ENCODE peak calls at places on chromosomes 13 and 19, in ten cellular contexts. U is tibial nerve, K is fibroblast of lung, W is astrocyte of the spinal cord, H is fibroblast of pulmonary artery, P is cardiac muscle cell, E is spleen, F is cardiac fibroblast, M is body of pancreas, R is AG10803. Y is an unnamed sample.

GRCh38 chr13:59834801-59835200 is 328.9 kb downstream of the DIAPH3 start:
- DNase-seq in U (no peak), K (peak; percentile 90), W (peak; percentile 71), H (peak; percentile 3), P (peak; percentile 17), E (no peak), F (peak; percentile 9), M (no peak), R (peak; percentile 81), Y (no peak)

GRCh38 chr13:67416047-67416925 is 186.2 kb upstream of the PCDH9 start:
- DNase-seq in U (no peak), K (peak; percentile 9), W (peak; percentile 39), H (peak; percentile 63), P (peak; percentile 64), E (no peak), F (peak; percentile 81), M (peak; percentile 29), R (peak; percentile 1), Y (peak; percentile 6)

GRCh38 chr19:1445185-1445931 is 4.6 kb upstream of the APC2 start:
- DNase-seq in U (peak; percentile 49), K (no peak), W (peak; percentile 45), H (peak; percentile 47), P (peak; percentile 60), E (peak; percentile 97), F (peak; percentile 53), M (peak; percentile 69), R (peak; percentile 29), Y (peak; percentile 72)

GRCh38 chr13:110628477-110628793 is 13.1 kb downstream of the NAXD start:
- DNase-seq in U (no peak), K (peak; percentile 70), W (peak; percentile 39), H (peak; percentile 45), P (peak; percentile 62), E (no peak), F (peak; percentile 61), M (no peak), R (no peak), Y (no peak)

GRCh38 chr13:67481445-67481844 is 251.3 kb upstream of the PCDH9 start:
- DNase-seq in U (no peak), K (no peak), W (no peak), H (no peak), P (no peak), E (no peak), F (no peak), M (no peak), R (no peak), Y (no peak)

GRCh38 chr19:49676136-49676689 is 858 bp upstream of the PRMT1 start:
- DNase-seq in U (peak; percentile 69), K (peak; percentile 93), W (peak; percentile 97), H (peak; percentile 97), P (peak; percentile 97), E (peak; percentile 90), F (peak; percentile 98), M (peak; percentile 88), R (peak; percentile 95), Y (no peak)

GRCh38 chr19:6057651-6058365 is 52.5 kb downstream of the RFX2 start:
- DNase-seq in U (no peak), K (no peak), W (no peak), H (no peak), P (no peak), E (no peak), F (no peak), M (no peak), R (no peak), Y (no peak)

GRCh38 chr19:57558525-57558924 is 1.1 kb downstream of the ZNF550 start:
- DNase-seq in U (no peak), K (peak; percentile 18), W (peak; percentile 28), H (peak; percentile 28), P (peak; percentile 23), E (no peak), F (peak; percentile 47), M (no peak), R (peak; percentile 15), Y (no peak)

DNA sequence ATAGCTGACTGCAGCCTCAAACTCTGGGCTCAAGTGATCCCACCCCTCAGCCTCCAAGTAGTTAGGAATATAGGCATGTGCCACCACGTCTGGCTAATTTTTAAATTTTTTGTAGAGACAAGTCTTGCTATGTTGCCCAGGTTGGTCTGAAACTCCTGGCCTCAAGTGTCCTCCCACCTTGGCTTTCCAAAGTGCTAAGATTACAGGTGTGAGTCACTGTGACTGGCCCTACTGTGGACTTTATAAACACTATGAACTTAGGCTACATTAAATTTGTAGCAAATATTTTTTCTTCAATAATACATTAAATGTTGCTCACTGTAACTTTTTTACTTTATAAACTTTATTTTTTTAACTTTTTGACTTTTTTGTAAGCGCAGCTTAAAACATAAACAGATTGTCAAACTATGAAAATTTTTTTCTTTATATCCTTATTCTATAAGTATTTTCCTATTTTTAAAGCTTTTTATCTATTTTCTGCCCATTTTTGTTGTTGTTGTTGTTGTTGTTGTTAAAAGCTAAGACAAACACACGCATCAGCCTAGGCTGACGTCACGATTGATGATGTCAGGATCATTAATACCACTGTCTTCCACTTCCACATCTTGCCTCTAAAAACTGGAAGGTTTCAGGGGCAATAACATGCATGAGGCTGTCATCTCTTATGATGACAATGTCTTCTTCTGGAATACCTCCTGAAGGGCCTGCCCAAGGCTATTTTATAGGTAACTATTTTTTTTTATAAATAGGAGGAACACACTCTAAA is 204.2 kb downstream of the KLF5 start:
- DNase-seq in U (no peak), K (no peak), W (no peak), H (no peak), P (no peak), E (no peak), F (no peak), M (no peak), R (no peak), Y (no peak)
- TF ChIP-seq CTCF in U (no peak), K (no peak), W (no peak), H (no peak), P (no peak), E (no peak), F (no peak), M (no peak), R (no peak), Y (no peak)

DNA sequence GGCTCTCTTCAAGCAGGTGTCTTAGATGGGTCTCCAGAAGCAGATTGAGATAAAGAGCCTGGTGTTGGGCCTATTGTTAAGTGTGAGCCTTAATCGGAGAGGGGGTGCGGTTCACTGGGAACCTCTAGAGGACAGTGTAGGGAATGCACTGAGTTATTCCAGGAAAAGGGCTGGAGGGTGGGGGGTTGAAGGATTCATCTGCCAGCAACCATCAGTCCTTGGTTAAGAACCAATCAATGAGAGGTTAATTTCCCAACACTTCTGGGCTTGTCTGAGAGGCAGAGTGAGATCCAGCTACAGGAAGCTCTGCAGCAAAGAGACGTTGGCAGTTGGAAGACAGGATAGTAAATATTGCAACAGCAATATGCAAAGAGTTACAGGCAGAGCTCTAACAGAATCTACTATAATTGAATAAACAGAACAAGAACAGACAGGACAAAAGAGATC is 28.7 kb downstream of the CYP4F2 start:
- DNase-seq in U (no peak), K (peak; percentile 1), W (no peak), H (peak; percentile 10), P (peak; percentile 48), E (no peak), F (peak; percentile 5), M (peak; percentile 41), R (peak; percentile 35), Y (peak; percentile 66)
- TF ChIP-seq CTCF in U (peak; percentile 65), K (peak; percentile 45), W (peak; percentile 34), H (peak; percentile 46), P (peak; percentile 63), E (peak; percentile 60), F (peak; percentile 39), M (peak; percentile 76), R (peak; percentile 65), Y (peak; percentile 43)

GRCh38 chr13:113921763-113922162 is 52.1 kb downstream of the C13orf46 start:
- DNase-seq in U (no peak), K (no peak), W (no peak), H (no peak), P (no peak), E (no peak), F (no peak), M (no peak), R (no peak), Y (no peak)

GRCh38 chr13:113920606-113921306 is 53.1 kb downstream of the C13orf46 start:
- DNase-seq in U (no peak), K (no peak), W (no peak), H (no peak), P (no peak), E (no peak), F (no peak), M (no peak), R (no peak), Y (no peak)

GRCh38 chr13:113919761-113920160 is 54.1 kb downstream of the C13orf46 start:
- DNase-seq in U (no peak), K (no peak), W (no peak), H (no peak), P (no peak), E (no peak), F (no peak), M (no peak), R (no peak), Y (no peak)

GRCh38 chr13:113918981-113919646 is 54.8 kb downstream of the C13orf46 start:
- DNase-seq in U (no peak), K (no peak), W (no peak), H (no peak), P (no peak), E (no peak), F (no peak), M (no peak), R (peak; percentile 42), Y (no peak)

DNA sequence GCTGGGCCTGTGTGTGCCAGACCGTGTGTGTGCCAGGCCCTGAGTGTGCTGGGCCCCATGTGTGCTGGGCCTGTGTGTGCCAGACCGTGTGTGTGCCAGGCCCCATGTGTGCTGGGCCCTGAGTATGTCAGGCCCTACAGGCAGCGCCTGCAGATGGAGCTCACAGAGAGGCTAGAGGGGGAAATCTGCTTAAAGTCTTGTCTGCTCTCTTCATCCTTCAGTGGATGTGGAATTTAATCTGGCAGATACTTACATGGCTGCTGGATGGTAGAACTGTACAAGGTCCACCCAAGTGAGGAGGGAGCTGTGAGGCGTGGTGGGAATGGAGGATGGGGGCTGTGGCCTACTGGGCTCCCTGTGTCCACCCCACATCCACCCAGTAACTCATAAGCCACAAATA is 53.7 kb downstream of the C13orf46 start:
- DNase-seq in U (no peak), K (no peak), W (no peak), H (no peak), P (no peak), E (no peak), F (no peak), M (no peak), R (peak; percentile 42), Y (no peak)
- TF ChIP-seq CTCF in U (no peak), K (no peak), W (no peak), H (no peak), P (no peak), E (no peak), F (no peak), M (no peak), R (no peak), Y (no peak)

GRCh38 chr19:14114439-14114838 is 3.1 kb downstream of the PRKACA start:
- DNase-seq in U (no peak), K (no peak), W (no peak), H (no peak), P (no peak), E (no peak), F (no peak), M (no peak), R (no peak), Y (no peak)

GRCh38 chr19:14112051-14112808 is 5.3 kb downstream of the PRKACA start:
- DNase-seq in U (no peak), K (no peak), W (no peak), H (no peak), P (peak; percentile 43), E (peak; percentile 79), F (peak; percentile 54), M (no peak), R (no peak), Y (no peak)

GRCh38 chr19:14114854-14115253 is 2.7 kb downstream of the PRKACA start:
- DNase-seq in U (no peak), K (no peak), W (no peak), H (no peak), P (peak; percentile 39), E (peak; percentile 91), F (peak; percentile 51), M (peak; percentile 72), R (no peak), Y (peak; percentile 71)

GRCh38 chr19:14112809-14113385 is 4.7 kb downstream of the PRKACA start:
- DNase-seq in U (peak; percentile 38), K (no peak), W (no peak), H (no peak), P (peak; percentile 53), E (peak; percentile 84), F (no peak), M (peak; percentile 33), R (no peak), Y (no peak)

GRCh38 chr19:14113762-14114414 is 3.7 kb downstream of the PRKACA start:
- DNase-seq in U (no peak), K (no peak), W (no peak), H (no peak), P (no peak), E (peak; percentile 88), F (no peak), M (peak; percentile 42), R (no peak), Y (peak; percentile 45)
- TF ChIP-seq CTCF in U (no peak), K (no peak), W (peak; percentile 27), H (peak; percentile 28), P (peak; percentile 35), E (no peak), F (peak; percentile 25), M (peak; percentile 13), R (no peak), Y (peak; percentile 16)

Y was measured in Calu3.